ENCODE peak calls at places on chromosomes 2 and 18, in eight cellular contexts. E is adrenal gland, C is uterus, S is thyroid gland, U is GM10248, D is psoas muscle, P is HFFc6, Y is IMR-90. A is an unnamed sample.

GRCh38 chr18:43893001-43893637 is 615.8 kb upstream of the SYT4 start:
- DNase-seq in E (peak; percentile 70), C (no peak), S (peak; percentile 35), U (no peak), D (no peak), P (peak; percentile 71), Y (peak; percentile 92), A (no peak)

GRCh38 chr18:48994044-48994651 is 43.4 kb upstream of the SMAD7 start:
- DNase-seq in E (no peak), C (peak; percentile 63), S (peak; percentile 55), U (no peak), D (peak; percentile 56), P (peak; percentile 96), Y (peak; percentile 83), A (no peak)

GRCh38 chr2:9102861-9103662 is 99.6 kb upstream of the MBOAT2 start:
- DNase-seq in E (no peak), C (no peak), S (no peak), U (no peak), D (no peak), P (no peak), Y (no peak), A (peak; percentile 81)

GRCh38 chr2:55311444-55311870 is 42.4 kb upstream of the MTIF2 start:
- DNase-seq in E (no peak), C (no peak), S (no peak), U (peak; percentile 50), D (no peak), P (peak; percentile 43), Y (peak; percentile 56), A (no peak)

GRCh38 chr2:178072000-178072382 is 586 bp downstream of the PDE11A start:
- DNase-seq in E (no peak), C (no peak), S (peak; percentile 8), U (no peak), D (no peak), P (no peak), Y (no peak), A (no peak)

GRCh38 chr2:236240228-236240990 is 23.8 kb downstream of the ASB18 start:
- DNase-seq in E (no peak), C (no peak), S (no peak), U (no peak), D (peak; percentile 90), P (peak; percentile 16), Y (peak; percentile 31), A (no peak)

GRCh38 chr18:69365658-69366057 is 35.0 kb upstream of the DOK6 start:
- DNase-seq in E (no peak), C (no peak), S (no peak), U (no peak), D (no peak), P (no peak), Y (no peak), A (no peak)

GRCh38 chr2:5921081-5921642 is 229.0 kb downstream of the SOX11 start:
- DNase-seq in E (no peak), C (no peak), S (no peak), U (no peak), D (no peak), P (no peak), Y (no peak), A (peak; percentile 43)

GRCh38 chr2:69847068-69847828 is 17.8 kb downstream of the GMCL1 start:
- DNase-seq in E (no peak), C (no peak), S (no peak), U (no peak), D (no peak), P (no peak), Y (no peak), A (no peak)

GRCh38 chr18:9617006-9617542 is 2.7 kb upstream of the PPP4R1 start:
- DNase-seq in E (no peak), C (no peak), S (no peak), U (no peak), D (no peak), P (no peak), Y (no peak), A (no peak)

GRCh38 chr2:201502713-201503112 is 51.2 kb downstream of the STRADB start:
- DNase-seq in E (no peak), C (no peak), S (no peak), U (no peak), D (no peak), P (no peak), Y (no peak), A (no peak)

GRCh38 chr2:182165196-182165595 is 179.5 kb downstream of the PPP1R1C start:
- DNase-seq in E (no peak), C (no peak), S (no peak), U (no peak), D (no peak), P (peak; percentile 17), Y (no peak), A (no peak)

GRCh38 chr2:17506736-17507616 is 11.3 kb downstream of the RAD51AP2 start:
- DNase-seq in E (no peak), C (no peak), S (no peak), U (no peak), D (no peak), P (no peak), Y (no peak), A (no peak)

GRCh38 chr18:36648803-36649202 is 180.0 kb downstream of the TPGS2 start:
- DNase-seq in E (no peak), C (no peak), S (no peak), U (no peak), D (no peak), P (no peak), Y (no peak), A (no peak)

GRCh38 chr2:99678651-99679050 is 188.8 kb upstream of the REV1 start:
- DNase-seq in E (no peak), C (no peak), S (no peak), U (no peak), D (no peak), P (no peak), Y (no peak), A (no peak)
- TF ChIP-seq CTCF in E (no peak), C (no peak), S (no peak), U (no peak), D (no peak), P (no peak), Y (no peak), A (no peak)

DNA sequence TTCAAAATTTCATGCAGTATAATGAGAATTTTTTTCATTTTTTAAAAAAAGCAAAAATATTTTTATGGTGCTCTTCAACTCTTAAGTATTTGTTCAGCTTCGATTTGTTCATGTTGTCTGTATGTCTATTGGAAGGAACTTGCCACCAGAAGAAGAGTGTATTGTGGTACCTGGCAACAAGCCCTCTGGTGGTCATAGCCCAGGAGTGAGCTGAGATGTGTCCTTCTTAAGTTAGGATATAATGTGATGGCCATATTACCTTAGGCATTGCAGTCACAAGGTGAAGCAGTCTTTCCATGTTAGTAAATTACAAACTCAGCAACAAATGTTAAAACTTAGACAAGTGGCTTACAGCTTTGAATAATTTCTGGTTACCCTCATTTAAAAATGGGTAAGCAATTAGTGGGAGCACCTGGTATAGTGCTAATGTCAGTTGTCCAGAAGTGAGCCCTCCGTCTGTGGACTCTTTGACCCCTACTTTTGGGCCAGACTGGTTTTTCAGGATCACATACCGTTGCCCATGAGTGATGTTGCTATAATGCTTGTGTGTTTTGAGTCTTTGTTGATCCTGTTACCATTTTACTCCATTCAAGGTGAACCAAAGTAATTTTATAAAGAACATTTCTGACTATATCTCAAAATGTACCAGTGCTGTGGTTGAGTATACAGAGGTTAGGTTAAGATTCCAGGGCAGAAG is 57.4 kb downstream of the MYO1B start:
- DNase-seq in E (no peak), C (no peak), S (peak; percentile 18), U (no peak), D (no peak), P (no peak), Y (peak; percentile 23), A (no peak)
- TF ChIP-seq CTCF in E (no peak), C (no peak), S (no peak), U (peak; percentile 26), D (no peak), P (peak; percentile 57), Y (peak; percentile 18), A (no peak)

GRCh38 chr2:208466133-208466919 is 59.7 kb downstream of the PTH2R start:
- DNase-seq in E (peak; percentile 22), C (no peak), S (no peak), U (peak; percentile 26), D (no peak), P (no peak), Y (peak; percentile 0), A (no peak)
- TF ChIP-seq CTCF in E (peak; percentile 46), C (no peak), S (peak; percentile 39), U (peak; percentile 55), D (peak; percentile 38), P (peak; percentile 61), Y (peak; percentile 14), A (no peak)

GRCh38 chr2:60998628-60999545 is 18.6 kb upstream of the PEX13 start:
- DNase-seq in E (no peak), C (no peak), S (no peak), U (peak; percentile 54), D (no peak), P (peak; percentile 47), Y (peak; percentile 62), A (no peak)
- TF ChIP-seq CTCF in E (peak; percentile 76), C (peak; percentile 49), S (peak; percentile 62), U (peak; percentile 49), D (peak; percentile 64), P (peak; percentile 86), Y (peak; percentile 71), A (peak; percentile 63)

GRCh38 chr2:130776550-130776949 is 21.2 kb downstream of the AMER3 start:
- DNase-seq in E (no peak), C (no peak), S (no peak), U (no peak), D (no peak), P (no peak), Y (no peak), A (no peak)
- TF ChIP-seq CTCF in E (no peak), C (no peak), S (peak; percentile 6), U (no peak), D (no peak), P (no peak), Y (no peak), A (no peak)

GRCh38 chr2:111900859-111901258 is 2.5 kb downstream of the MERTK start:
- DNase-seq in E (peak; percentile 61), C (no peak), S (peak; percentile 28), U (no peak), D (no peak), P (no peak), Y (peak; percentile 38), A (peak; percentile 36)
- TF ChIP-seq CTCF in E (peak; percentile 42), C (no peak), S (peak; percentile 46), U (peak; percentile 43), D (no peak), P (peak; percentile 51), Y (peak; percentile 29), A (no peak)

GRCh38 chr2:121128741-121129659 is 156.0 kb downstream of the TFCP2L1 start:
- DNase-seq in E (peak; percentile 18), C (no peak), S (peak; percentile 65), U (no peak), D (no peak), P (no peak), Y (no peak), A (peak; percentile 81)
- TF ChIP-seq CTCF in E (peak; percentile 47), C (no peak), S (peak; percentile 70), U (peak; percentile 22), D (peak; percentile 43), P (peak; percentile 70), Y (peak; percentile 46), A (peak; percentile 42)